ENCODE peak calls at places on chromosomes 4 and X, in seven cellular contexts. One of them, this sample, is unnamed.

GRCh38 chr4:29058519-29058918 is 1661.7 kb upstream of the PCDH7 start:
- DNase-seq in mesendoderm: no peak
- DNase-seq in H1: no peak
- DNase-seq in trophoblast cell: no peak
- DNase-seq in mesenchymal stem cell: peak
- DNase-seq in neuronal stem cell: no peak
- DNase-seq in IMR-90: no peak
- DNase-seq in this sample: no peak

GRCh38 chrX:71493111-71493613 is 39.7 kb upstream of the OGT start:
- DNase-seq in neuronal stem cell: no peak
- DNase-seq in mesenchymal stem cell: no peak
- DNase-seq in mesendoderm: no peak
- DNase-seq in trophoblast cell: peak
- DNase-seq in IMR-90: no peak
- DNase-seq in H1: no peak
- DNase-seq in this sample: no peak

GRCh38 chr4:141730805-141731204 is 94.4 kb downstream of the IL15 start:
- DNase-seq in trophoblast cell: no peak
- DNase-seq in IMR-90: peak
- DNase-seq in mesendoderm: no peak
- DNase-seq in H1: no peak
- DNase-seq in neuronal stem cell: no peak
- DNase-seq in mesenchymal stem cell: no peak
- DNase-seq in this sample: no peak

GRCh38 chr4:2900701-2901100 is 57.1 kb downstream of the ADD1 start:
- DNase-seq in mesendoderm: no peak
- DNase-seq in mesenchymal stem cell: no peak
- DNase-seq in trophoblast cell: no peak
- DNase-seq in H1: no peak
- DNase-seq in neuronal stem cell: no peak
- DNase-seq in IMR-90: no peak
- DNase-seq in this sample: no peak

GRCh38 chrX:85988353-85988752 is 59.0 kb downstream of the CHM start:
- DNase-seq in mesendoderm: no peak
- DNase-seq in trophoblast cell: no peak
- DNase-seq in neuronal stem cell: no peak
- DNase-seq in H1: no peak
- DNase-seq in mesenchymal stem cell: no peak
- DNase-seq in IMR-90: no peak
- DNase-seq in this sample: no peak

GRCh38 chrX:45986971-45987370 is 558.2 kb downstream of the ZNF674 start:
- DNase-seq in mesendoderm: no peak
- DNase-seq in mesenchymal stem cell: no peak
- DNase-seq in H1: no peak
- DNase-seq in trophoblast cell: no peak
- DNase-seq in IMR-90: no peak
- DNase-seq in neuronal stem cell: no peak
- DNase-seq in this sample: no peak

GRCh38 chrX:34810364-34810763 is 132.2 kb upstream of the FAM47B start:
- DNase-seq in trophoblast cell: no peak
- DNase-seq in neuronal stem cell: no peak
- DNase-seq in H1: no peak
- DNase-seq in IMR-90: peak
- DNase-seq in mesenchymal stem cell: peak
- DNase-seq in mesendoderm: no peak
- DNase-seq in this sample: no peak

GRCh38 chr4:37365888-37366287 is 121.3 kb downstream of the NWD2 start:
- DNase-seq in neuronal stem cell: no peak
- DNase-seq in IMR-90: no peak
- DNase-seq in H1: no peak
- DNase-seq in mesenchymal stem cell: peak
- DNase-seq in trophoblast cell: no peak
- DNase-seq in mesendoderm: no peak
- DNase-seq in this sample: no peak

GRCh38 chr4:1000686-1001260 is 7.6 kb upstream of the SLC26A1 start:
- DNase-seq in trophoblast cell: no peak
- DNase-seq in mesenchymal stem cell: no peak
- DNase-seq in neuronal stem cell: no peak
- DNase-seq in mesendoderm: no peak
- DNase-seq in H1: no peak
- DNase-seq in IMR-90: no peak
- DNase-seq in this sample: no peak

GRCh38 chr4:22029803-22030202 is 81.2 kb upstream of the KCNIP4 start:
- DNase-seq in IMR-90: no peak
- DNase-seq in H1: no peak
- DNase-seq in trophoblast cell: no peak
- DNase-seq in mesendoderm: no peak
- DNase-seq in mesenchymal stem cell: no peak
- DNase-seq in neuronal stem cell: no peak
- DNase-seq in this sample: no peak

GRCh38 chrX:123340691-123341090 is 156.6 kb downstream of the GRIA3 start:
- DNase-seq in neuronal stem cell: no peak
- DNase-seq in IMR-90: no peak
- DNase-seq in trophoblast cell: no peak
- DNase-seq in H1: no peak
- DNase-seq in mesenchymal stem cell: peak
- DNase-seq in mesendoderm: no peak
- DNase-seq in this sample: no peak

GRCh38 chr4:157521916-157522315 is 301.4 kb downstream of the GRIA2 start:
- DNase-seq in neuronal stem cell: no peak
- DNase-seq in IMR-90: no peak
- DNase-seq in H1: no peak
- DNase-seq in mesenchymal stem cell: no peak
- DNase-seq in trophoblast cell: no peak
- DNase-seq in mesendoderm: no peak
- DNase-seq in this sample: no peak

GRCh38 chrX:38312436-38312835 is 14.9 kb downstream of the RPGR start:
- DNase-seq in trophoblast cell: no peak
- DNase-seq in neuronal stem cell: no peak
- DNase-seq in mesenchymal stem cell: peak
- DNase-seq in H1: no peak
- DNase-seq in mesendoderm: no peak
- DNase-seq in IMR-90: peak
- DNase-seq in this sample: no peak

GRCh38 chr4:175253184-175253902 is 335.2 kb downstream of the ADAM29 start:
- DNase-seq in H1: no peak
- DNase-seq in IMR-90: no peak
- DNase-seq in mesenchymal stem cell: peak
- DNase-seq in trophoblast cell: no peak
- DNase-seq in neuronal stem cell: no peak
- DNase-seq in mesendoderm: peak
- DNase-seq in this sample: peak

GRCh38 chr4:168839758-168840385 is 170.2 kb downstream of the CBR4 start:
- DNase-seq in IMR-90: no peak
- DNase-seq in H1: no peak
- DNase-seq in neuronal stem cell: no peak
- DNase-seq in trophoblast cell: no peak
- DNase-seq in mesenchymal stem cell: peak
- DNase-seq in mesendoderm: no peak
- DNase-seq in this sample: no peak

GRCh38 chrX:65667503-65668355 is at the start of gene MSN:
- DNase-seq in neuronal stem cell: peak
- DNase-seq in IMR-90: peak
- DNase-seq in trophoblast cell: no peak
- DNase-seq in H1: peak
- DNase-seq in mesenchymal stem cell: peak
- DNase-seq in mesendoderm: peak
- DNase-seq in this sample: peak

GRCh38 chrX:68831405-68832100 is 2.7 kb downstream of the EFNB1 start:
- DNase-seq in mesenchymal stem cell: peak
- DNase-seq in trophoblast cell: no peak
- DNase-seq in mesendoderm: no peak
- DNase-seq in H1: peak
- DNase-seq in neuronal stem cell: no peak
- DNase-seq in IMR-90: peak
- DNase-seq in this sample: peak

GRCh38 chr4:170497105-170497504 is 407.3 kb upstream of the AADAT start:
- DNase-seq in H1: no peak
- DNase-seq in mesenchymal stem cell: peak
- DNase-seq in mesendoderm: no peak
- DNase-seq in trophoblast cell: no peak
- DNase-seq in neuronal stem cell: no peak
- DNase-seq in IMR-90: no peak
- DNase-seq in this sample: peak

GRCh38 chr4:34157546-34157945 is 2086.8 kb downstream of the ARAP2 start:
- DNase-seq in IMR-90: peak
- DNase-seq in neuronal stem cell: no peak
- DNase-seq in H1: no peak
- DNase-seq in trophoblast cell: no peak
- DNase-seq in mesendoderm: no peak
- DNase-seq in mesenchymal stem cell: no peak
- DNase-seq in this sample: no peak

GRCh38 chrX:22366166-22366702 is 93.5 kb downstream of the CBLL2 start:
- DNase-seq in IMR-90: peak
- DNase-seq in mesenchymal stem cell: no peak
- DNase-seq in H1: no peak
- DNase-seq in mesendoderm: no peak
- DNase-seq in trophoblast cell: no peak
- DNase-seq in neuronal stem cell: no peak
- DNase-seq in this sample: no peak

GRCh38 chr4:33930497-33930896 is 2313.8 kb downstream of the ARAP2 start:
- DNase-seq in mesenchymal stem cell: no peak
- DNase-seq in H1: no peak
- DNase-seq in trophoblast cell: no peak
- DNase-seq in neuronal stem cell: no peak
- DNase-seq in mesendoderm: no peak
- DNase-seq in IMR-90: no peak
- DNase-seq in this sample: no peak

GRCh38 chr4:88659061-88659889 is 38.4 kb downstream of the NAP1L5 start:
- DNase-seq in neuronal stem cell: peak
- DNase-seq in H1: no peak
- DNase-seq in mesenchymal stem cell: peak
- DNase-seq in IMR-90: peak
- DNase-seq in trophoblast cell: peak
- DNase-seq in mesendoderm: peak
- DNase-seq in this sample: peak

GRCh38 chr4:4761128-4761991 is 98.1 kb upstream of the MSX1 start:
- DNase-seq in H1: peak
- DNase-seq in mesendoderm: peak
- DNase-seq in mesenchymal stem cell: peak
- DNase-seq in trophoblast cell: no peak
- DNase-seq in IMR-90: no peak
- DNase-seq in neuronal stem cell: peak
- DNase-seq in this sample: peak

GRCh38 chr4:108774809-108775530 is 12.1 kb upstream of the ETNPPL start:
- DNase-seq in IMR-90: no peak
- DNase-seq in H1: no peak
- DNase-seq in mesenchymal stem cell: no peak
- DNase-seq in trophoblast cell: no peak
- DNase-seq in neuronal stem cell: no peak
- DNase-seq in mesendoderm: peak
- DNase-seq in this sample: no peak

GRCh38 chr4:67697860-67698655 is 2.9 kb downstream of the UBA6 start:
- DNase-seq in IMR-90: no peak
- DNase-seq in H1: no peak
- DNase-seq in mesenchymal stem cell: no peak
- DNase-seq in mesendoderm: no peak
- DNase-seq in trophoblast cell: no peak
- DNase-seq in neuronal stem cell: no peak
- DNase-seq in this sample: no peak

GRCh38 chr4:67699603-67700002 is 1.4 kb downstream of the UBA6 start:
- DNase-seq in H1: no peak
- DNase-seq in IMR-90: no peak
- DNase-seq in mesenchymal stem cell: no peak
- DNase-seq in trophoblast cell: no peak
- DNase-seq in neuronal stem cell: no peak
- DNase-seq in mesendoderm: no peak
- DNase-seq in this sample: no peak

GRCh38 chr4:67700119-67700873 is 659 bp downstream of the UBA6 start:
- DNase-seq in H1: no peak
- DNase-seq in mesendoderm: no peak
- DNase-seq in trophoblast cell: peak
- DNase-seq in neuronal stem cell: no peak
- DNase-seq in IMR-90: peak
- DNase-seq in mesenchymal stem cell: peak
- DNase-seq in this sample: no peak

GRCh38 chr4:67702166-67702565 is 1.2 kb upstream of the UBA6 start:
- DNase-seq in mesenchymal stem cell: no peak
- DNase-seq in trophoblast cell: no peak
- DNase-seq in neuronal stem cell: no peak
- DNase-seq in mesendoderm: no peak
- DNase-seq in IMR-90: no peak
- DNase-seq in H1: no peak
- DNase-seq in this sample: no peak

GRCh38 chr4:67700874-67701850 is at the start of gene UBA6:
- DNase-seq in H1: peak
- DNase-seq in mesenchymal stem cell: peak
- DNase-seq in IMR-90: peak
- DNase-seq in trophoblast cell: peak
- DNase-seq in mesendoderm: peak
- DNase-seq in neuronal stem cell: peak
- DNase-seq in this sample: peak
- H2AK5ac ChIP-seq in H1: no peak
- H2AK5ac ChIP-seq in mesenchymal stem cell: no peak
- H2AK5ac ChIP-seq in IMR-90: no peak
- H2AK5ac ChIP-seq in trophoblast cell: peak
- H2AK5ac ChIP-seq in mesendoderm: no peak
- H2AK5ac ChIP-seq in neuronal stem cell: no peak
- H2AK5ac ChIP-seq in this sample: no peak

GRCh38 chr4:119286377-119287002 is 35.4 kb downstream of the FABP2 start:
- DNase-seq in trophoblast cell: peak
- DNase-seq in H1: no peak
- DNase-seq in neuronal stem cell: peak
- DNase-seq in IMR-90: peak
- DNase-seq in mesenchymal stem cell: peak
- DNase-seq in mesendoderm: peak
- DNase-seq in this sample: no peak
- H3K9ac ChIP-seq in trophoblast cell: no peak
- H3K9ac ChIP-seq in H1: no peak
- H3K9ac ChIP-seq in neuronal stem cell: no peak
- H3K9ac ChIP-seq in IMR-90: no peak
- H3K9ac ChIP-seq in mesenchymal stem cell: peak
- H3K9ac ChIP-seq in mesendoderm: no peak
- H3K9ac ChIP-seq in this sample: no peak

GRCh38 chr4:64230709-64231310 is 178.4 kb downstream of the TECRL start:
- DNase-seq in H1: no peak
- DNase-seq in mesendoderm: peak
- DNase-seq in mesenchymal stem cell: peak
- DNase-seq in IMR-90: peak
- DNase-seq in neuronal stem cell: peak
- DNase-seq in trophoblast cell: no peak
- DNase-seq in this sample: no peak
- H2AK5ac ChIP-seq in H1: no peak
- H2AK5ac ChIP-seq in mesendoderm: no peak
- H2AK5ac ChIP-seq in mesenchymal stem cell: no peak
- H2AK5ac ChIP-seq in IMR-90: no peak
- H2AK5ac ChIP-seq in neuronal stem cell: no peak
- H2AK5ac ChIP-seq in trophoblast cell: no peak
- H2AK5ac ChIP-seq in this sample: no peak

GRCh38 chrX:106611323-106611681 is 476 bp upstream of the RADX start:
- DNase-seq in IMR-90: no peak
- DNase-seq in neuronal stem cell: no peak
- DNase-seq in mesenchymal stem cell: no peak
- DNase-seq in H1: no peak
- DNase-seq in mesendoderm: no peak
- DNase-seq in trophoblast cell: no peak
- DNase-seq in this sample: no peak
- H3K9ac ChIP-seq in IMR-90: peak
- H3K9ac ChIP-seq in neuronal stem cell: no peak
- H3K9ac ChIP-seq in mesenchymal stem cell: peak
- H3K9ac ChIP-seq in H1: no peak
- H3K9ac ChIP-seq in mesendoderm: no peak
- H3K9ac ChIP-seq in trophoblast cell: no peak
- H3K9ac ChIP-seq in this sample: no peak

This sample was measured in H9.